ENCODE peak calls at places on chromosomes 16 and 17, in four cellular contexts. Q is H1, Z is K562, O is HepG2. S is an unnamed sample.

GRCh38 chr16:86984286-86984685 is 332.9 kb downstream of the C16orf95 start:
- DNase-seq in Q (no peak), Z (no peak), O (no peak), S (no peak)

GRCh38 chr17:13509561-13509960 is 92.2 kb downstream of the HS3ST3A1 start:
- DNase-seq in Q (no peak), Z (no peak), O (no peak), S (no peak)

GRCh38 chr16:72094266-72094610 is 591 bp downstream of the DHX38 start:
- DNase-seq in Q (no peak), Z (no peak), O (no peak), S (no peak)

GRCh38 chr17:162689-163088 is 18.8 kb downstream of the DOC2B start:
- DNase-seq in Q (no peak), Z (no peak), O (no peak), S (no peak)

GRCh38 chr17:35432176-35433074 is at the start of gene SLFN12:
- DNase-seq in Q (peak), Z (no peak), O (no peak), S (peak)

GRCh38 chr17:16419074-16419928 is 3.9 kb downstream of the TRPV2 start:
- DNase-seq in Q (no peak), Z (peak), O (peak), S (peak)

GRCh38 chr17:50630524-50631194 is 4.0 kb upstream of the ABCC3 start:
- DNase-seq in Q (peak), Z (peak), O (peak), S (no peak)

GRCh38 chr17:40610359-40610758 is 37.3 kb downstream of the SMARCE1 start:
- DNase-seq in Q (no peak), Z (no peak), O (no peak), S (no peak)

GRCh38 chr16:24010440-24011089 is 174.8 kb downstream of the PRKCB start:
- DNase-seq in Q (peak), Z (peak), O (peak), S (peak)

GRCh38 chr17:33233855-33234228 is 59.3 kb downstream of the ASIC2 start:
- DNase-seq in Q (no peak), Z (no peak), O (no peak), S (no peak)

GRCh38 chr16:87002717-87003413 is 314.3 kb downstream of the C16orf95 start:
- DNase-seq in Q (no peak), Z (no peak), O (no peak), S (no peak)

GRCh38 chr17:80460286-80460881 is 16.0 kb downstream of the NPTX1 start:
- DNase-seq in Q (no peak), Z (no peak), O (no peak), S (no peak)
- TF ChIP-seq POLR2AphosphoS5 in Q (no peak), Z (no peak), O (no peak), S (no peak)

DNA sequence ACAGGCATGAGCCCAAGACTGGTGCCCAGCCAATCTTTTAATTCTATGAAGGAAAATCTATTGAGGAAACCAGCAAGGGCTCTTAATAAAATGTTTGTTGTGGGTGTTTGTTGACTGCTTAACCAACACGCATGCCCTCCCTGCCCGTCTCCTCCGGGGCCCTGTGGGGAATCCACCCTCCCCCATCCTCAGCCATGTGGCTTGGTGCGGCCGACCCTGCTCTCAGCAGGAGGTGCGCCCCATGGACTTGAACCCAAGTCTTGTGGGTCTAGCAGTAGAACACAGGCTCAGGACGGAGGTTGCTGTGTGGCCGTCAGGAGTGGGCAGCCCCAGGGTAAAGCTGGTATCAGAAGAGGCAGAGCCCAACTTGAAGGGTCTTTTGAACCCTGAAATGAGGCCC is 45.1 kb upstream of the MLYCD start:
- DNase-seq in Q (no peak), Z (peak), O (no peak), S (no peak)
- TF ChIP-seq KDM1A in Q (no peak), Z (no peak), O (no peak), S (no peak)

DNA sequence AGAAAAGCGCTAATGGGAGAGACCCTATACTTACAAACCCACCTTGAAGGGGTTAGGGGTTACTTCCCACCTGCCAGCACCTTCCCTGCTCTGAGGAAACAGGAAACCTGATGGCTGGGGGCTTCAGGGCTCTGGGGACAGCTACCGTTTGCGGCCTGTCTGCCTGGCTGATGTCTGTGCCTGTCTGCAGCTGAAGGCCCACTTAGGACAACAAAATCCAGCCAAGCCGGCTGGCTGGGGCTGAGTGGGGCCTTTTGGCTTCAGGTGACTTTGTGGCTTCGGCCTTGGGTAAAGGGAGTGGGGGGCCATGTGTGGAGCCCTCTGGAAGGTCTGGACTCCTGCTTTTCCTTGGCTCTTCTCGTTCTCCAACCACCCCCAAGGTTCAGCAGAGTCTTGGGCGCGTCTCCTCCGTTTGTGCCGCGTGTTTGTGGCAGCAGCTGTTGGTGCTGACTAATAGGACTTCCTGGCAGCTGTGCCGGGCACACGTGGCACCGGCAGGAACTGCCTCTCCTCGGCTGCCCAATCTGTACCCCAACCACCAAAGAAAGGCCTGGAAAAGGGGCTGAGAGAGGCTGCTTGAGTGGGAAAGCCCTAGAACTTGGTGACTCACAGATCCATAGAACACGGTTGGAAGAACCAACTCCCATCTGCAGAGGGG is 186.7 kb downstream of the MSI2 start:
- DNase-seq in Q (no peak), Z (no peak), O (no peak), S (no peak)
- TF ChIP-seq POLR2AphosphoS5 in Q (no peak), Z (no peak), O (no peak), S (no peak)

DNA sequence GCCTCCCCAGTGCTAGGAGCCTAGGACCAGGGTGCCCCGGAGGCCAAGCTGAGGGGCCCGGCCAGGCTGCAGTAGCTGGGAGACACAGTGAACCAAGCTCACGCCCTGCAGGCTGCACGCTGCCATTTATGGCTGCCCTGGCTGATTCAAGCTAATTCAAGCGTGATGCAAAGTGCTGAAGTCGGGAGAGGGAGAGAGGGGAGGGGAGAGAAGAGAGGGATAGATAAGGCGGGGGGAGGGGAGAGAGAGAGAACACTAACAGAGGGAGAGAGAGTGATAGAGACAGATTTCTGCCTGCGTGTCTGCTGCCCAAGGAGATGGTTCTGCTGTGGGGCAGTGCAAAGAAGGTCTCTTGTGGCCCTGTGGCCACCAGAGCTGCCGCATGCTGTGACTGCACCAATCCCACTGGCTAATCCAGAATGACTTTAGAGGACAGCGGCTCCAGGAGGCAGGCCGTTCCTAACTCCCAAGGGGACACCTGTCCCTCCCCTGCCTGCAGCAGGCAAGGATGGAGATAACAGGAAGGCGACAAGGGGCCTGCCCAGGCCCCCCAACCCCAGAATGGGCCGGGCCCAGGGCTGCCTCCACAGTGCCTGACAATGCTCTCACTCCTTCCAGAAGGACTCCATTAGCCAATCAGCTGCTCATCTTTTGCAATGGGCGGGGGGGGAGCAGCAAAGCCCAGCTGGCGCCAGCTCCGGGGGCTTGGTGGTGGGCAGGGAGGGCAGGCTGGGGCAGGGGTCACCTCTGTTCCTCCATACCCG is 12.9 kb downstream of the MXRA7 start:
- DNase-seq in Q (no peak), Z (peak), O (no peak), S (no peak)
- TF ChIP-seq KDM1A in Q (peak), Z (peak), O (no peak), S (no peak)

GRCh38 chr17:77424585-77425344 is 284.0 kb downstream of the SEC14L1 start:
- DNase-seq in Q (no peak), Z (peak), O (no peak), S (no peak)
- TF ChIP-seq POLR2AphosphoS5 in Q (no peak), Z (no peak), O (no peak), S (no peak)